ENCODE peak calls at places on chromosome 6, in nine cellular contexts. S is AG09309; X is heart right ventricle; Q is ascending aorta; D is A549; L is CD8-positive, alpha-beta T cell; J is MM.1S; K is foreskin fibroblast; V is HCT116. R is an unnamed sample.

GRCh38 chr6:159969204-159969912 is 476 bp downstream of the IGF2R start:
- DNase-seq in S (no peak), X (peak), Q (no peak), D (peak), L (no peak), J (no peak), K (no peak), V (no peak), R (peak)

GRCh38 chr6:13217206-13217905 is 111.0 kb downstream of the TBC1D7 start:
- DNase-seq in S (no peak), X (no peak), Q (no peak), D (no peak), L (no peak), J (peak), K (no peak), V (no peak), R (peak)

GRCh38 chr6:69570126-69570525 is 226.7 kb downstream of the LMBRD1 start:
- DNase-seq in S (no peak), X (no peak), Q (no peak), D (no peak), L (no peak), J (no peak), K (no peak), V (no peak), R (no peak)

GRCh38 chr6:150966786-150967185 is 101.3 kb downstream of the MTHFD1L start:
- DNase-seq in S (no peak), X (no peak), Q (no peak), D (no peak), L (no peak), J (no peak), K (no peak), V (no peak), R (no peak)

GRCh38 chr6:143675327-143675900 is 2.4 kb upstream of the PHACTR2 start:
- DNase-seq in S (no peak), X (no peak), Q (no peak), D (no peak), L (no peak), J (no peak), K (no peak), V (no peak), R (no peak)

GRCh38 chr6:1662532-1662931 is 52.8 kb downstream of the FOXC1 start:
- DNase-seq in S (no peak), X (no peak), Q (no peak), D (no peak), L (no peak), J (no peak), K (peak), V (no peak), R (no peak)

GRCh38 chr6:142926494-142927273 is 18.3 kb downstream of the HIVEP2 start:
- DNase-seq in S (no peak), X (peak), Q (no peak), D (peak), L (peak), J (peak), K (peak), V (no peak), R (peak)

GRCh38 chr6:167441653-167442644 is 117.1 kb downstream of the TTLL2 start:
- DNase-seq in S (no peak), X (no peak), Q (no peak), D (no peak), L (no peak), J (no peak), K (no peak), V (no peak), R (peak)

DNA sequence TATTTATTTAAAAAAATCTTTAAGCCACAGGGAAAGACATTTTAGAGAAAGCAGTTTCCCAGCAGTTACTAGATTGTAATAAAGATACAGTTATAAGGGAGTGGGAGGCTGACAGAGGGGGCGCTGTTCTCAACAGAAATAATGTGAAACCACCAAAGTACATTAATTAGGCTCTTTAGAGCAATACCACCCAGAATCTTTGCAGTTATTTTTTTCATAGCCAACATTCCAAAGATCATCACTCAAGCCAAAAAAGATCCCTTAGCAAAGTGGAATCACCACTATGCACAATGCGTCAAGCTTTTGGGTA is 331.3 kb upstream of the DEFB112 start:
- DNase-seq in S (no peak), X (no peak), Q (no peak), D (no peak), L (no peak), J (no peak), K (no peak), V (no peak), R (no peak)
- H3K4me3 ChIP-seq in S (no peak), X (no peak), Q (no peak), D (no peak), L (no peak), J (no peak), K (peak), V (no peak), R (no peak)

GRCh38 chr6:97067045-97067444 is 142.5 kb downstream of the KLHL32 start:
- DNase-seq in S (no peak), X (no peak), Q (no peak), D (no peak), L (no peak), J (peak), K (no peak), V (no peak), R (no peak)

GRCh38 chr6:97064578-97064977 is 140.1 kb downstream of the KLHL32 start:
- DNase-seq in S (no peak), X (no peak), Q (no peak), D (no peak), L (no peak), J (no peak), K (no peak), V (no peak), R (no peak)

GRCh38 chr6:97069363-97069762 is 144.8 kb downstream of the KLHL32 start:
- DNase-seq in S (no peak), X (no peak), Q (no peak), D (no peak), L (no peak), J (no peak), K (no peak), V (no peak), R (no peak)

GRCh38 chr6:97066056-97066455 is 141.5 kb downstream of the KLHL32 start:
- DNase-seq in S (no peak), X (no peak), Q (no peak), D (no peak), L (no peak), J (no peak), K (no peak), V (no peak), R (no peak)

DNA sequence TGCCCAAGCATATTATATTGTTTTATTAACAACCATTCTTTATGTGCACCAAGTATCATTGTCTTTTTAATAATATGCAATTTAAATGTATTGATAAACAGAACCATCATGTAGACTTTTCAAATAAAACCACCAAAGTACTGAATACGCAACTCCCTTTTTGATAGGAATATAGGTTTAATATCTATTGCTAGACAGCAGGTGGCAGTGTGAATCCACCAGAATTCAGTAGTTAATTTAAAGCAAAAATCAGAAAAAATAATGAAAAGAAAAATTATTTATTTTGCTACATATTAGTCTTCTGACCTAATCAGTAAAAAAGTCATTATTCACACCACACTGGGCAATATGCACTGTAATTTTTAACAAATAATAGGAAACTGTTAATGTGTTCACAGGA is 143.7 kb downstream of the KLHL32 start:
- DNase-seq in S (peak), X (no peak), Q (no peak), D (peak), L (no peak), J (peak), K (peak), V (peak), R (peak)
- TF ChIP-seq CTCF in S (peak), X (peak), Q (peak), D (peak), L (peak), J (peak), K (peak), V (peak), R (peak)

DNA sequence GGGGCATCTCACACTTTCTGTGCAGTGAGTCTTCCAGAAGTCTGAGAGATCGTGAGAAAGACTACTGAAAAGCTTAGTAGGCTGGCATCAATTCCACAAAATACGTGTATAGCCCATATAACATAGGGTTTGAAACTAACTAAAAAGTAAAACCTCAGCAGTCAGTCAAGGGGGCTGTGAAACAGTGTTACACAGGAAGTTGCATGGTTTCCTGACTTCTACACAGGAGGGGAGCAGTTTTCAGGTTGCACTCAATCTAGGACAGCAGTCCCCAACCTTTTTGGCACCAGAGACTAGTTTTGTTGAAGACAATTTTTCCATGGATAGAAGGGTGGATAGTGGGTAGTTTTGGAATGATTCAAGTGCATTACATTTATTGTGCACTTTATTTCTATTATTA is 4.7 kb upstream of the LY86 start:
- DNase-seq in S (no peak), X (no peak), Q (no peak), D (no peak), L (no peak), J (peak), K (no peak), V (peak), R (no peak)
- H3K4me3 ChIP-seq in S (no peak), X (no peak), Q (no peak), D (no peak), L (no peak), J (no peak), K (no peak), V (no peak), R (no peak)

DNA sequence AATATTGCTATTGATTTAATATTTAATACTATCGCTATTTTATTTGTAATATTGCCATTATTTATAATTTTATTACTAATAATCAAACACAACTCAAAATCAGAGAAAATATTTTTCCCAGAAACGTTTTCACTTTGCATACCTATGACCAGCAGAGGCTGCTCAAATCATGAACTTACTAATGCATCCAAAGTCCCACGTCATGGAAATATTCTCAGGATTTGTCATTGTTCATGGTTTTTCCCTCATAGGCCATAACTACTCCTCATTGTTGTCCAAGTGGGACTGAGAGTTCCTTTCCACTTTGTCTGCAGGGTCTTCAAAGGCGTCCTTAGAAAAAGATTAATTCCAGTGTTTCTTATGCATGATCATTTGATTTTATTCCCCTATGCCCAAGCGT is 344.8 kb downstream of the THBS2 start:
- DNase-seq in S (peak), X (no peak), Q (no peak), D (peak), L (no peak), J (no peak), K (peak), V (no peak), R (peak)
- TF ChIP-seq CTCF in S (peak), X (no peak), Q (no peak), D (peak), L (no peak), J (no peak), K (peak), V (no peak), R (peak)

GRCh38 chr6:3750324-3751018 is 1.0 kb downstream of the PXDC1 start:
- DNase-seq in S (no peak), X (peak), Q (peak), D (no peak), L (no peak), J (no peak), K (peak), V (no peak), R (peak)

GRCh38 chr6:3749991-3750323 is 1.6 kb downstream of the PXDC1 start:
- DNase-seq in S (no peak), X (no peak), Q (no peak), D (no peak), L (no peak), J (no peak), K (peak), V (no peak), R (peak)

GRCh38 chr6:3748726-3749389 is 2.7 kb downstream of the PXDC1 start:
- DNase-seq in S (no peak), X (no peak), Q (no peak), D (no peak), L (no peak), J (no peak), K (no peak), V (no peak), R (no peak)

GRCh38 chr6:3748208-3748701 is 3.3 kb downstream of the PXDC1 start:
- DNase-seq in S (peak), X (peak), Q (no peak), D (peak), L (no peak), J (peak), K (peak), V (peak), R (peak)

GRCh38 chr6:3749390-3749978 is 2.0 kb downstream of the PXDC1 start:
- DNase-seq in S (no peak), X (no peak), Q (no peak), D (no peak), L (no peak), J (no peak), K (no peak), V (no peak), R (peak)
- H3K4me3 ChIP-seq in S (peak), X (peak), Q (peak), D (peak), L (no peak), J (no peak), K (peak), V (no peak), R (peak)

GRCh38 chr6:112282217-112282616 is 27.9 kb upstream of the LAMA4 start:
- DNase-seq in S (peak), X (peak), Q (no peak), D (no peak), L (no peak), J (no peak), K (peak), V (no peak), R (peak)
- TF ChIP-seq CTCF in S (peak), X (peak), Q (peak), D (no peak), L (no peak), J (no peak), K (peak), V (no peak), R (peak)

GRCh38 chr6:105179244-105180065 is at the start of gene POPDC3:
- DNase-seq in S (no peak), X (peak), Q (no peak), D (peak), L (no peak), J (peak), K (peak), V (no peak), R (peak)

GRCh38 chr6:105181981-105182515 is 2.2 kb upstream of the POPDC3 start:
- DNase-seq in S (no peak), X (no peak), Q (no peak), D (no peak), L (no peak), J (no peak), K (no peak), V (no peak), R (no peak)

GRCh38 chr6:105178110-105178509 is 1.7 kb downstream of the POPDC3 start:
- DNase-seq in S (peak), X (no peak), Q (no peak), D (no peak), L (no peak), J (no peak), K (peak), V (no peak), R (peak)

GRCh38 chr6:105177521-105177920 is 2.3 kb downstream of the POPDC3 start:
- DNase-seq in S (no peak), X (no peak), Q (no peak), D (no peak), L (no peak), J (no peak), K (no peak), V (no peak), R (no peak)

DNA sequence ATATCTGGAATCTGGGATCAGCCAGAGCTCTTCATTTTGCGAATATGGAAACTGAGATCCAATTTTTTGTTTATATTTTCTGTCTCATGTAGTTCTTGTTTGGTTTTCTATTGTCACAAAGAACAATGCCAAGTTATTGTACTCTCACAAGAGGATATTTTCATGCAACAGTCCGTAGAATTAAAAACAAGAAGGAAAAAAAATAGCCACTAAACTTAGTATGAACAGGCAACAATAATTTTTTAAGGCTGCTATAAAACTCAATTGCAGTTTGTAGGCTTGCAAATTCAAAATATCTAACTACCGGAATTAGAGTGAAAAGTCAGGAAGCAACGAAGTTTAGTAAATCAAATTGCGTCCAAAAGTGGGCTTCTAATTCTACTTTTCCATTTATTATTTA is 1.2 kb downstream of the POPDC3 start:
- DNase-seq in S (no peak), X (no peak), Q (no peak), D (no peak), L (no peak), J (no peak), K (no peak), V (no peak), R (no peak)
- H3K4me3 ChIP-seq in S (peak), X (peak), Q (no peak), D (peak), L (no peak), J (no peak), K (peak), V (peak), R (peak)